ENCODE peak calls at places on chromosomes 5 and 9, in five cellular contexts. I, L, J, V and U are unnamed samples.

GRCh38 chr9:4344946-4345345 is 45.1 kb upstream of the GLIS3 start:
- DNase-seq in J (no peak), I (no peak), V (no peak), L (no peak), U (peak)

GRCh38 chr9:106820866-106821265 is 42.1 kb upstream of the ZNF462 start:
- DNase-seq in I (no peak), J (no peak), V (no peak), L (no peak), U (peak)

GRCh38 chr5:74927336-74927735 is 61.1 kb upstream of the FAM169A start:
- DNase-seq in V (no peak), J (no peak), L (no peak), I (no peak), U (no peak)

GRCh38 chr5:127746756-127747155 is 43.6 kb downstream of the CCDC192 start:
- DNase-seq in V (no peak), J (peak), I (peak), L (no peak), U (peak)

GRCh38 chr5:30401479-30402058 is 791.9 kb upstream of the CDH6 start:
- DNase-seq in L (no peak), I (peak), J (no peak), V (no peak), U (peak)

GRCh38 chr5:15794117-15794985 is 294.4 kb downstream of the FBXL7 start:
- DNase-seq in L (no peak), J (peak), I (peak), V (no peak), U (peak)

GRCh38 chr9:70013598-70014196 is 30.0 kb upstream of the MAMDC2 start:
- DNase-seq in J (peak), I (peak), V (peak), L (peak), U (peak)

GRCh38 chr5:38518341-38518740 is 38.1 kb downstream of the LIFR start:
- DNase-seq in J (no peak), L (no peak), I (no peak), V (no peak), U (no peak)

GRCh38 chr9:121566401-121567141 is 66.9 kb upstream of the GGTA1 start:
- DNase-seq in J (peak), I (peak), V (no peak), L (peak), U (peak)

GRCh38 chr5:59261969-59262368 is 631.6 kb downstream of the PDE4D start:
- DNase-seq in L (no peak), V (no peak), I (no peak), J (no peak), U (no peak)

GRCh38 chr9:112327718-112328450 is 5.5 kb downstream of the PTBP3 start:
- DNase-seq in L (no peak), J (peak), V (no peak), I (peak), U (peak)

GRCh38 chr5:60540855-60541805 is 158.8 kb downstream of the DEPDC1B start:
- DNase-seq in I (peak), L (no peak), V (no peak), J (no peak), U (no peak)

GRCh38 chr5:133086366-133086875 is 34.6 kb downstream of the HSPA4 start:
- DNase-seq in J (no peak), L (no peak), I (peak), V (no peak), U (no peak)

GRCh38 chr9:3243676-3244075 is 282.1 kb downstream of the RFX3 start:
- DNase-seq in J (no peak), I (no peak), V (no peak), L (no peak), U (no peak)

GRCh38 chr5:73338201-73339126 is 110.1 kb downstream of the FOXD1 start:
- DNase-seq in J (no peak), I (peak), V (no peak), L (no peak), U (no peak)

GRCh38 chr9:70658765-70659164 is 244.3 kb upstream of the KLF9 start:
- DNase-seq in V (no peak), I (no peak), L (no peak), J (no peak), U (no peak)

GRCh38 chr5:176424181-176424580 is 7.8 kb upstream of the CLTB start:
- DNase-seq in L (no peak), I (no peak), J (peak), V (no peak), U (no peak)

GRCh38 chr9:105278751-105279150 is 34.3 kb downstream of the SLC44A1 start:
- DNase-seq in V (no peak), L (no peak), J (no peak), I (no peak), U (peak)

GRCh38 chr9:85377751-85378289 is 363.9 kb downstream of the AGTPBP1 start:
- DNase-seq in V (no peak), J (no peak), I (no peak), L (no peak), U (no peak)

GRCh38 chr5:80125962-80126480 is 90.9 kb downstream of the THBS4 start:
- DNase-seq in J (no peak), V (peak), L (no peak), I (peak), U (peak)

GRCh38 chr9:93646640-93647178 is 70.3 kb downstream of the PHF2 start:
- DNase-seq in J (no peak), L (no peak), V (no peak), I (no peak), U (no peak)

GRCh38 chr9:134858051-134858841 is 22.4 kb upstream of the FCN2 start:
- DNase-seq in V (no peak), J (no peak), I (peak), L (no peak), U (no peak)

GRCh38 chr5:27241564-27242257 is 203.3 kb upstream of the CDH9 start:
- DNase-seq in I (peak), J (no peak), L (no peak), V (peak), U (peak)

GRCh38 chr9:127710204-127710805 is 3.5 kb downstream of the CFAP157 start:
- DNase-seq in I (no peak), J (no peak), L (no peak), V (no peak), U (no peak)

GRCh38 chr5:21254161-21254560 is 1266.2 kb upstream of the CDH18 start:
- DNase-seq in I (no peak), V (no peak), L (no peak), J (no peak), U (no peak)

GRCh38 chr9:84463272-84463671 is 122.7 kb upstream of the SLC28A3 start:
- DNase-seq in L (no peak), I (no peak), J (no peak), V (no peak), U (no peak)

GRCh38 chr5:130116972-130117371 is 212.7 kb downstream of the CHSY3 start:
- DNase-seq in V (no peak), J (no peak), I (no peak), L (no peak), U (no peak)

GRCh38 chr9:38620483-38621433 is at the start of gene ANKRD18A:
- DNase-seq in I (peak), J (peak), L (peak), V (no peak), U (peak)
- TF ChIP-seq CTCF in I (peak), J (peak), L (peak), V (peak), U (peak)

GRCh38 chr9:15272377-15272928 is 34.6 kb downstream of the TTC39B start:
- DNase-seq in V (no peak), L (no peak), J (no peak), I (no peak), U (no peak)

GRCh38 chr9:15271403-15271802 is 35.6 kb downstream of the TTC39B start:
- DNase-seq in V (no peak), J (no peak), L (no peak), I (no peak), U (no peak)

GRCh38 chr9:15268317-15268716 is 38.7 kb downstream of the TTC39B start:
- DNase-seq in J (no peak), V (no peak), L (no peak), I (no peak), U (no peak)

GRCh38 chr9:15264918-15265317 is 42.1 kb downstream of the TTC39B start:
- DNase-seq in V (no peak), I (no peak), J (no peak), L (no peak), U (no peak)

GRCh38 chr9:15268796-15269195 is 38.2 kb downstream of the TTC39B start:
- DNase-seq in L (no peak), J (no peak), I (no peak), V (no peak), U (no peak)
- H3K4me3 ChIP-seq in L (no peak), J (no peak), I (no peak), V (no peak), U (no peak)

GRCh38 chr5:168114444-168115017 is 176.9 kb upstream of the WWC1 start:
- DNase-seq in V (no peak), L (no peak), J (peak), I (peak), U (peak)
- TF ChIP-seq CTCF in V (peak), L (peak), J (peak), I (peak), U (peak)

DNA sequence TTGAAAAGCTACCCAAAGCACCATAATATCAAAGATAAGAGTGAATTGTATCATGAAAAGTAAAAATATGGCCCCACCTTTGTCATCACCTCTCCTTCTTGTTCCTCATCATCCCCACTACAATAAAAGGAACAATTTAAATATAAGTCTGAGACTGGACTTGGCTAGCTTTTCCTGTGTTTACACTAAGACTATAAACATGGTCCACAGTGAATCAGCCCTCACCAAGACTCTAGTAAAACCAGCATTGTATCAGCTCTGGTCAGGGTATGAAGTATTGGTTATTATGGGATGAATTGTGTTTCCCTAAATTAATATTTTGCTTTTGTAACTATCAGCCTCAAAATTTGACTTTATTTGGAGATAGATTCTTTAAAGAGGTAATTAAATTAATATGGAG is 105.4 kb downstream of the SLC25A46 start:
- DNase-seq in I (no peak), J (no peak), V (no peak), L (no peak), U (no peak)
- H3K4me3 ChIP-seq in I (no peak), J (no peak), V (no peak), L (no peak), U (no peak)

GRCh38 chr5:172452398-172453205 is 1.7 kb downstream of the SH3PXD2B start:
- DNase-seq in L (no peak), J (peak), V (peak), I (peak), U (peak)

GRCh38 chr5:172451771-172452197 is 2.5 kb downstream of the SH3PXD2B start:
- DNase-seq in L (peak), V (peak), I (peak), J (peak), U (peak)

GRCh38 chr5:172454355-172455086 is at the start of gene SH3PXD2B:
- DNase-seq in L (peak), V (no peak), I (peak), J (peak), U (peak)

GRCh38 chr5:172453986-172454354 is 355 bp downstream of the SH3PXD2B start:
- DNase-seq in V (no peak), J (peak), I (no peak), L (peak), U (no peak)

GRCh38 chr5:172453206-172453985 is 929 bp downstream of the SH3PXD2B start:
- DNase-seq in J (peak), I (peak), L (no peak), V (peak), U (peak)
- TF ChIP-seq CTCF in J (peak), I (peak), L (peak), V (peak), U (peak)

DNA sequence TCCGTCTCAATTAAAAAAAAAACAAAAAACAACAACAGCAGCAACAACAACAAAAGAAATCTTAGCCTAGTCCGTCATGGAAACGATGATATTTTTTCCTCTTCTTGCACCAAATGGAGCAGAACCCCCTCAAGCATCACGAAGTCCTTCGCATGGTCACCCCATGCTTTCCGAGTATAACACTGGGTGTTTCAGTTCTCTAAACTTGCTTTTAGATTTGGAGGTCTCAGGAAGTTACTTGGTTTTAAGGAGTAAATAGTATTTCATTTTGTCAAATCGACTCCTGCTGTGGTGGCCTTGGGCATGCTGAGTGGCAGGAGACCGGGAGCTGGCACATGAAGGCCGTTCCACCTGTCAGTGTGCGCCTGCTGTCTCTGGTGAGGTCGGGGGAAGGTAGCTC is 118.5 kb upstream of the CACNA1B start:
- DNase-seq in L (no peak), J (no peak), I (no peak), V (no peak), U (no peak)
- H3K4me3 ChIP-seq in L (no peak), J (no peak), I (no peak), V (no peak), U (no peak)

GRCh38 chr5:157290981-157291711 is 25.2 kb downstream of the CYFIP2 start:
- DNase-seq in L (no peak), J (no peak), V (no peak), I (peak), U (peak)

GRCh38 chr5:157290156-157290980 is 24.4 kb downstream of the CYFIP2 start:
- DNase-seq in L (no peak), J (no peak), I (peak), V (no peak), U (peak)

GRCh38 chr5:157292599-157292998 is 26.7 kb downstream of the CYFIP2 start:
- DNase-seq in J (no peak), L (no peak), V (no peak), I (no peak), U (no peak)

GRCh38 chr5:157295247-157295646 is 29.3 kb downstream of the CYFIP2 start:
- DNase-seq in I (no peak), V (no peak), J (no peak), L (no peak), U (no peak)

DNA sequence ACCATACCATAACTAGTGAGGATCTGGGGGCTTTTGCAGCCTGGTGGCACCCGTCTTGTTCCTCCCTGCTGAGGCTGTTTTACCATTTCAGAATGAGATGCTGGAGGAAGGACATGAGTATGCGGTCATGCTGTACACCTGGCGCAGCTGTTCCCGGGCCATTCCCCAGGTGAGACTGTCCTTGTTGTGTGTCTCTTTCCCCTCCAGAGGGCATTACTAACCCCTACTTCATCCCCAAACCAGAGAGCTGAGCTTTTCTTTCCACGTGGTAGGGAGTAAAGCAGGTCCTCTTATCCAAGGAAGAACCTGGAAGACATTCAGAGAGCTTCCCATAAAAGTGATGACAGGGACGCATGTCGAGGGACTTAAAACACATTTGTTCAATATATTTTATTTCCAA is 28.8 kb downstream of the CYFIP2 start:
- DNase-seq in L (no peak), V (no peak), J (no peak), I (no peak), U (no peak)
- TF ChIP-seq CTCF in L (no peak), V (no peak), J (no peak), I (no peak), U (no peak)

DNA sequence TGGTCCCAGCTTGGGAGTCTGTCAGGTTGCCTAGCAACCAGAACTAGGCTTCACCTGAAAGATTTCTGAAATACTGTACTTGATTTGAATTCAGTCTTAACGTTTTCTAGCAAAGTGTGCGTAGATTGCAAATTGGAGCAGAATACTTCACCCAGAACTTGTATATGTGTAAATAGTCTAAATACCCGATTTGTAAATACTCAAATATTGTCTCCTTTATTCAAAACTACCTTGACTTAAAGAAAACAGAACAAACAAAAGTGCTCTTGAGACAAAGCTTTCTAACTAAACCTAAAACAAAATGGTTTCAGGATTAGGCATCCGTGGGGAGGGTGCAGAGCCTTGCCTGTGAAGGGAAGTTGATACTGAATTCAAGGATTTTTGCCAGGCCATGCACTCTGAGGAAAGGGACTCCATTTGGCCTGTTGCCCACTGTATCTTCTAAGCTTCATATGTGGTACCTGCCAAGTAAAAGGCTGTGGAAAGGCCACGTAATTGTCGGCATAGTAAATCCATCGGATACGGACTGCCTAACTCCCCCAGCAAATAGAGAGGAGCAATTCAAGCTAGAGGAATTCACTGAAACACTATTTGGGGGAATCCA is 744 bp upstream of the HMGCS1 start:
- DNase-seq in L (no peak), I (peak), J (no peak), V (no peak), U (no peak)
- H3K4me3 ChIP-seq in L (peak), I (peak), J (peak), V (peak), U (peak)

DNA sequence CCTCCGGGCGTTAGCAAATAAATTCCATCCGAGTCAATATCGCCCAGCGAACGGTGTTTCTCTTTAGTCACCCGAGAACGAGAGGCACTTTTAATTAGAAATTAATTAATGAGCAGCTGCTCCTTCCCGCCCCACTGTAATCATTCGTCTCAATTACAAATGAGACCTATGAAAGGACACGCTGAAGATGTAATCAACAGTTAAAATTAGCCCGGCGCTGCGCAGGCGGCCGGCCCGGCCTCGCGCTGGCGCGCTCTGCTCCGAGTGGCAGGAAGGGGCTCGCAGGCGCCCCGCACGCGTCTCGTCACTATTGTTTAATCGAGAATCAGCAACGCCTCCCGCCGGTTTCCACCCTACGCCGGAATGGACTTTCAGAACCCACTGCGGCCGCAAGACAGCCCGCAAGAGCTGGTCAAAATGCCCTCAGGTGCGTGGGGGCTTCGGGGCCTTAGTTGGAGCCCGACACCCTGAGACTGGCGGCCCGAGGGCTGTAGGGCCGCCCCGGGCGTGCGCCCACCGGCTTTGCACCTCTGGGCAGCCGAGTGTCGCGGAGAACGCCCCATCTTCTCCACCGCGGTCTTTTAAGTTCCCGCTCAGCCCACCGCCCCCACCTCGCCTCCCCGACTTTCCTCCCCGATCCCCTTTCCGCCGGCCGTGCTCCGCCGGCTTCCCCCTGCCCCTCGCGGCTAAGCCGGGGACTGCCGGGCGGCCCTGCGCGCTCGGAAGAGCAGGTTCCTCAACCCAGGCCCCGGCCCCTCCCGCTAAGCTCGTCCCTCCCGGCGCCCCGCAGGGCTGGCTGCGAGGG is 597 bp upstream of the IRX4 start:
- DNase-seq in L (no peak), I (no peak), V (no peak), J (no peak), U (peak)
- TF ChIP-seq CTCF in L (no peak), I (peak), V (peak), J (peak), U (peak)

DNA sequence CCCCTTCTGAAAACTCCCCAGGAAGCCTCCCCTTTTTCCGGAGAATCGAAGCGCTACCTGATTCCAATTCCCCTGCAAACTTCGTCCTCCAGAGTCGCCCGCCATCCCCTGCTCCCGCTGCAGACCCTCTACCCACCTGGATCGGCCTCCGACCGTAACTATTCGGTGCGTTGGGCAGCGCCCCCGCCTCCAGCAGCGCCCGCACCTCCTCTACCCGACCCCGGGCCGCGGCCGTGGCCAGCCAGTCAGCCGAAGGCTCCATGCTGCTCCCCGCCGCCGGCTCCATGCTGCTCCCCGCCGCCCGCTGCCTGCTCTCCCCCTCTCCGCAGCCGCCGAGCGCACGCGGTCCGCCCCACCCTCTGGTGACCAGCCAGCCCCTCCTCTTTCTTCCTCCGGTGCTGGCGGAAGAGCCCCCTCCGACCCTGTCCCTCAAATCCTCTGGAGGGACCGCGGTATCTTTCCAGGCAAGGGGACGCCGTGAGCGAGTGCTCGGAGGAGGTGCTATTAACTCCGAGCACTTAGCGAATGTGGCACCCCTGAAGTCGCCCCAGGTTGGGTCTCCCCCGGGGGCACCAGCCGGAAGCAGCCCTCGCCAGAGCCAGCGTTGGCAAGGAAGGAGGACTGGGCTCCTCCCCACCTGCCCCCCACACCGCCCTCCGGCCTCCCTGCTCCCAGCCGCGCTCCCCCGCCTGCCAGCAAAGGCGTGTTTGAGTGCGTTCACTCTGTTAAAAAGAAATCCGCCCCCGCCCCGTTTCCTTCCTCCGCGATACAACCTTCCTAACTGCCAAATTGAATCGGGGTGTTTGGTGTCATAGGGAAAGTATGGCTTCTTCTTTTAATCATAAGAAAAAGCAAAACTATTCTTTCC is 19.4 kb downstream of the CDKN2A start:
- DNase-seq in V (no peak), L (peak), I (peak), J (peak), U (peak)
- H3K4me3 ChIP-seq in V (peak), L (peak), I (peak), J (peak), U (peak)